ENCODE peak calls at places on chromosomes 16 and 17, in five cellular contexts. D is iPS-NIHi11, R is tibial artery, F is mesendoderm, B is AG08396. T is an unnamed sample.

GRCh38 chr16:46884513-46885293 is 541 bp downstream of the GPT2 start:
- DNase-seq in D (no peak), R (no peak), F (peak; percentile 36), B (peak; percentile 22), T (no peak)

GRCh38 chr17:8753976-8754440 is 4.3 kb downstream of the SPDYE4 start:
- DNase-seq in D (peak; percentile 54), R (no peak), F (peak; percentile 63), B (peak; percentile 29), T (peak; percentile 28)

GRCh38 chr16:16093625-16094332 is 129.5 kb downstream of the ABCC6 start:
- DNase-seq in D (peak; percentile 34), R (no peak), F (no peak), B (no peak), T (no peak)

GRCh38 chr16:56606071-56606687 is 2.2 kb upstream of the MT2A start:
- DNase-seq in D (no peak), R (peak; percentile 86), F (no peak), B (peak; percentile 61), T (peak; percentile 72)

GRCh38 chr16:3327514-3327913 is 22.2 kb downstream of the ZNF75A start:
- DNase-seq in D (no peak), R (no peak), F (no peak), B (no peak), T (no peak)

GRCh38 chr17:62706598-62707424 is 79.3 kb downstream of the MRC2 start:
- DNase-seq in D (no peak), R (peak; percentile 45), F (no peak), B (no peak), T (no peak)

GRCh38 chr16:35506018-35506897 is 2046.8 kb downstream of the TP53TG3F start:
- DNase-seq in D (peak; percentile 47), R (no peak), F (no peak), B (no peak), T (no peak)

GRCh38 chr17:56478836-56479447 is 114.6 kb upstream of the NOG start:
- DNase-seq in D (peak; percentile 35), R (no peak), F (peak; percentile 67), B (peak; percentile 14), T (no peak)

GRCh38 chr17:14547556-14547955 is 246.7 kb downstream of the HS3ST3B1 start:
- DNase-seq in D (no peak), R (no peak), F (no peak), B (no peak), T (no peak)

GRCh38 chr17:65627892-65628622 is 66.6 kb upstream of the AXIN2 start:
- DNase-seq in D (no peak), R (no peak), F (no peak), B (peak; percentile 79), T (peak; percentile 54)

T was measured in AG08395.